ENCODE peak calls at places on chromosomes 3 and 15, in five cellular contexts. One of them, this sample, is unnamed.

GRCh38 chr3:112097378-112097777 is 11.2 kb downstream of the C3orf52 start:
- DNase-seq in K562: peak
- DNase-seq in WTC11: no peak
- DNase-seq in GM23338: no peak
- DNase-seq in H1: no peak
- DNase-seq in this sample: no peak

GRCh38 chr3:127698264-127699097 is 25.7 kb downstream of the ABTB1 start:
- DNase-seq in K562: no peak
- DNase-seq in WTC11: no peak
- DNase-seq in GM23338: no peak
- DNase-seq in H1: no peak
- DNase-seq in this sample: no peak

GRCh38 chr3:159740054-159740453 is 248.6 kb upstream of the IL12A start:
- DNase-seq in K562: no peak
- DNase-seq in WTC11: no peak
- DNase-seq in GM23338: peak
- DNase-seq in H1: no peak
- DNase-seq in this sample: no peak

GRCh38 chr3:38548154-38548931 is 52.2 kb downstream of the EXOG start:
- DNase-seq in K562: no peak
- DNase-seq in WTC11: peak
- DNase-seq in GM23338: peak
- DNase-seq in H1: no peak
- DNase-seq in this sample: no peak

GRCh38 chr3:167885277-167885676 is 149.8 kb downstream of the SERPINI1 start:
- DNase-seq in K562: no peak
- DNase-seq in WTC11: no peak
- DNase-seq in GM23338: peak
- DNase-seq in H1: no peak
- DNase-seq in this sample: no peak

GRCh38 chr15:70354260-70354894 is 256.7 kb upstream of the TLE3 start:
- DNase-seq in K562: no peak
- DNase-seq in WTC11: no peak
- DNase-seq in GM23338: no peak
- DNase-seq in H1: no peak
- DNase-seq in this sample: no peak

GRCh38 chr3:141059816-141060215 is 8.7 kb downstream of the SPSB4 start:
- DNase-seq in K562: no peak
- DNase-seq in WTC11: no peak
- DNase-seq in GM23338: no peak
- DNase-seq in H1: no peak
- DNase-seq in this sample: no peak

GRCh38 chr3:2218826-2219225 is 120.2 kb downstream of the CNTN4 start:
- DNase-seq in K562: no peak
- DNase-seq in WTC11: no peak
- DNase-seq in GM23338: no peak
- DNase-seq in H1: no peak
- DNase-seq in this sample: no peak

GRCh38 chr3:33417051-33417673 is 23.0 kb downstream of the UBP1 start:
- DNase-seq in K562: peak
- DNase-seq in WTC11: no peak
- DNase-seq in GM23338: no peak
- DNase-seq in H1: no peak
- DNase-seq in this sample: no peak

GRCh38 chr3:11367116-11367781 is 95.1 kb downstream of the ATG7 start:
- DNase-seq in K562: no peak
- DNase-seq in WTC11: no peak
- DNase-seq in GM23338: peak
- DNase-seq in H1: no peak
- DNase-seq in this sample: no peak

GRCh38 chr3:86954751-86955150 is 36.2 kb downstream of the VGLL3 start:
- DNase-seq in K562: no peak
- DNase-seq in WTC11: no peak
- DNase-seq in GM23338: no peak
- DNase-seq in H1: no peak
- DNase-seq in this sample: no peak

GRCh38 chr3:59675495-59675894 is 625.7 kb upstream of the CFAP20DC start:
- DNase-seq in K562: no peak
- DNase-seq in WTC11: no peak
- DNase-seq in GM23338: no peak
- DNase-seq in H1: no peak
- DNase-seq in this sample: no peak
- TF ChIP-seq CREB1 in K562: no peak
- TF ChIP-seq CREB1 in WTC11: no peak
- TF ChIP-seq CREB1 in GM23338: no peak
- TF ChIP-seq CREB1 in H1: no peak
- TF ChIP-seq CREB1 in this sample: no peak

GRCh38 chr3:4001976-4002375 is 202.7 kb downstream of the LRRN1 start:
- DNase-seq in K562: no peak
- DNase-seq in WTC11: no peak
- DNase-seq in GM23338: no peak
- DNase-seq in H1: no peak
- DNase-seq in this sample: no peak

GRCh38 chr3:3992312-3992874 is 193.2 kb downstream of the LRRN1 start:
- DNase-seq in K562: no peak
- DNase-seq in WTC11: no peak
- DNase-seq in GM23338: no peak
- DNase-seq in H1: no peak
- DNase-seq in this sample: no peak

DNA sequence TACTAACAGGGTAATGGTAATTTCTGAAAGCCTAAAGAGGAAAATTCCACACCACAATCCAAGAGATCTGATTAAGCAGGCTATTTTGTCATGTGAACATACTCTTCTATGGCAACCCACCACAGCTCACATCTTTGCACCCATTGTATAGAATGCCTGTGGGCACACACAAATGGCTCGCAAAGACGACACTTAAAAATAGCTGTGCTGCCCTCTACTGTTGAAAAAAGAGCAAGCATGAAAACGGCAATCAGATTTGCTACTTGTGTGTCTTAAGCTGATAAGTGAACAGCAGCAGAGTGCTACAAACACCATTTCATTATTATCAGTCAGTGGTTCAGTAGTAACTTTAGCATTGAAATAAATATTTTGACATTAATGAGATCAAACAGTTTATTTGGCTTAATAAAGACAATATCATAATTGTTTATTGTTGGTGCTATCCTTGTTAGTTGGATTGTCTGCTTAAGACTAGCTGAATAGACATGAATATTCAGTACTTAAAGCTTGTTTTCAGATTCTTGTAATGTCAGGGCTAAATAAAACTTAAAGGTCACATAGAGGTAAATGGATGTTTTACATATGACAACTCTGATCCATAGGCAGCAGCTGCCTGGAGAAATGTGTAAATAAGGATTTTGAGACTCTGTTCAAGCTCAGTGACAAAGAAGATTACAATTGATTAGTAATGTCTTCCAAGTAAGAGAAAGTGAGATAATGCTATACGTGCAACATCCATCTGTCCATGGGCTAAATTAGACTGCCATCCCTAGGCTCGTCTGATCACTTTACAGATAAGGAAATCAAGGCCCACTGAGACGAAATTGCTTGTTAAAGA is 199.1 kb downstream of the LRRN1 start:
- DNase-seq in K562: peak
- DNase-seq in WTC11: peak
- DNase-seq in GM23338: peak
- DNase-seq in H1: peak
- DNase-seq in this sample: peak
- TF ChIP-seq CREB1 in K562: no peak
- TF ChIP-seq CREB1 in WTC11: no peak
- TF ChIP-seq CREB1 in GM23338: no peak
- TF ChIP-seq CREB1 in H1: no peak
- TF ChIP-seq CREB1 in this sample: no peak

GRCh38 chr3:179147571-179148445 is at the start of gene PIK3CA:
- DNase-seq in K562: peak
- DNase-seq in WTC11: peak
- DNase-seq in GM23338: peak
- DNase-seq in H1: peak
- DNase-seq in this sample: peak

GRCh38 chr3:179148446-179149238 is 485 bp downstream of the PIK3CA start:
- DNase-seq in K562: peak
- DNase-seq in WTC11: peak
- DNase-seq in GM23338: peak
- DNase-seq in H1: no peak
- DNase-seq in this sample: no peak

GRCh38 chr3:179149239-179149887 is 1.2 kb downstream of the PIK3CA start:
- DNase-seq in K562: peak
- DNase-seq in WTC11: no peak
- DNase-seq in GM23338: peak
- DNase-seq in H1: no peak
- DNase-seq in this sample: peak

GRCh38 chr3:179149951-179150350 is 1.8 kb downstream of the PIK3CA start:
- DNase-seq in K562: peak
- DNase-seq in WTC11: no peak
- DNase-seq in GM23338: no peak
- DNase-seq in H1: no peak
- DNase-seq in this sample: no peak

DNA sequence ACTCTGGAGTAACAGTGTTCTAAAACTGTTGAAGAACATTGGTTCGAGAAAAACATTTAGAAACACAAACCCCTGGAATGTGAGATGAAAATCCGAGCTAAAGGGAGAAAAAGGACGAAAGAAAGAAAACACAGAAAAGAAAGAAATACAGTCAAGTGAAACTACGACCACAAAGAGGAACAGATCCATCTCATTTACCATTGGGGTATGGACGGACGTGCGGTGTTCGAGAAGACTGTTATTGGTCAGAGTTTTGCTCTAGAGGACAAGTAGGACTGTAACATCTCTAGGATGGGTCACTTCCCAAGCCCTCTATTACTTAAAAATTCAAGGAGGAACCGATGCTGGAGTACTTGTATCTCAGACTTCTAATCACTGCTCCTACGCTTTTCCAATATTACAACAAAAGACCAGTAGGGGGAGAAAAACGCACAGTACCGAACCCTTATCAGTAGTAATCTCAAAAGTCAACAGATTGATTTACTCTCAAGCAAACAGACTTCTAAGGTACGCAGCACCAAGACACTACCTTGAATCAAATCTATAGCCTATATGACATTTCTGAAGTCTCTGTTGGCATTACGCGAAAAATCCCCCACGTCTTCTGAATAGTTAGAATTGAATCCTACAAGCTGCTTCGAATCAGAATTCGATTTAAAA is 1.1 kb upstream of the PIK3CA start:
- DNase-seq in K562: peak
- DNase-seq in WTC11: no peak
- DNase-seq in GM23338: peak
- DNase-seq in H1: no peak
- DNase-seq in this sample: peak
- TF ChIP-seq CREB1 in K562: no peak
- TF ChIP-seq CREB1 in WTC11: no peak
- TF ChIP-seq CREB1 in GM23338: no peak
- TF ChIP-seq CREB1 in H1: no peak
- TF ChIP-seq CREB1 in this sample: no peak

DNA sequence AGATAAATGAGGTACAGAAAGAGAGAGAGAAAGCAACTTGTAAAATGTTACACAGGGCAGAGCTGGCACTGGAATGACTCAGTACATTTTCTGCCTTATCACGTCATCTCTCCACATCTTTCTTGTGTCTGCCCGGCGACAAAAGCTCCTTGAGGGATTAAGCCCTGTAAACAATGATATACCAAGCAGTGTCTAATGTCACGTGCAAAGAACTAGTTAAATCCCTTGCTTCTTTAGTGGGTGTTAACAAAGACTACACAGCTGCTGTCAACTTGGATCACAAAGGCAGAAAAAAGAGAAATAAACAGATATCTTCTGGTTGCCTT is 48.0 kb upstream of the FRMD4B start:
- DNase-seq in K562: no peak
- DNase-seq in WTC11: no peak
- DNase-seq in GM23338: no peak
- DNase-seq in H1: no peak
- DNase-seq in this sample: no peak
- TF ChIP-seq CREB1 in K562: no peak
- TF ChIP-seq CREB1 in WTC11: no peak
- TF ChIP-seq CREB1 in GM23338: no peak
- TF ChIP-seq CREB1 in H1: no peak
- TF ChIP-seq CREB1 in this sample: peak

GRCh38 chr15:38558714-38559059 is 5.9 kb downstream of the RASGRP1 start:
- DNase-seq in K562: no peak
- DNase-seq in WTC11: no peak
- DNase-seq in GM23338: no peak
- DNase-seq in H1: no peak
- DNase-seq in this sample: no peak
- TF ChIP-seq CREB1 in K562: no peak
- TF ChIP-seq CREB1 in WTC11: no peak
- TF ChIP-seq CREB1 in GM23338: no peak
- TF ChIP-seq CREB1 in H1: no peak
- TF ChIP-seq CREB1 in this sample: no peak

GRCh38 chr15:31265871-31266711 is 60.5 kb upstream of the KLF13 start:
- DNase-seq in K562: no peak
- DNase-seq in WTC11: peak
- DNase-seq in GM23338: no peak
- DNase-seq in H1: no peak
- DNase-seq in this sample: peak
- TF ChIP-seq CREB1 in K562: no peak
- TF ChIP-seq CREB1 in WTC11: no peak
- TF ChIP-seq CREB1 in GM23338: no peak
- TF ChIP-seq CREB1 in H1: no peak
- TF ChIP-seq CREB1 in this sample: no peak

GRCh38 chr3:116058844-116059243 is 386.4 kb downstream of the LSAMP start:
- DNase-seq in K562: no peak
- DNase-seq in WTC11: no peak
- DNase-seq in GM23338: no peak
- DNase-seq in H1: no peak
- DNase-seq in this sample: no peak

GRCh38 chr3:116056280-116056679 is 389.0 kb downstream of the LSAMP start:
- DNase-seq in K562: no peak
- DNase-seq in WTC11: no peak
- DNase-seq in GM23338: no peak
- DNase-seq in H1: no peak
- DNase-seq in this sample: no peak

GRCh38 chr3:116064646-116065045 is 380.6 kb downstream of the LSAMP start:
- DNase-seq in K562: no peak
- DNase-seq in WTC11: no peak
- DNase-seq in GM23338: no peak
- DNase-seq in H1: no peak
- DNase-seq in this sample: no peak

GRCh38 chr3:116057403-116058006 is 387.8 kb downstream of the LSAMP start:
- DNase-seq in K562: no peak
- DNase-seq in WTC11: no peak
- DNase-seq in GM23338: no peak
- DNase-seq in H1: no peak
- DNase-seq in this sample: no peak

GRCh38 chr3:116059421-116060096 is 385.7 kb downstream of the LSAMP start:
- DNase-seq in K562: peak
- DNase-seq in WTC11: peak
- DNase-seq in GM23338: peak
- DNase-seq in H1: peak
- DNase-seq in this sample: no peak
- TF ChIP-seq CREB1 in K562: no peak
- TF ChIP-seq CREB1 in WTC11: no peak
- TF ChIP-seq CREB1 in GM23338: no peak
- TF ChIP-seq CREB1 in H1: no peak
- TF ChIP-seq CREB1 in this sample: no peak